ENCODE peak calls at places on chromosomes 3 and 15, in eight cellular contexts. A, K, P, Q, E, M, F and N are unnamed samples.

GRCh38 chr3:156675744-156676466 is 1.5 kb downstream of the TIPARP start:
- DNase-seq in F (peak; percentile 97), Q (no peak), E (peak; percentile 69), P (peak; percentile 99), M (peak; percentile 21), A (no peak), K (peak; percentile 92), N (peak; percentile 10)

GRCh38 chr15:38557855-38558713 is 6.5 kb downstream of the RASGRP1 start:
- DNase-seq in P (no peak), E (no peak), Q (peak; percentile 32), M (peak; percentile 13), K (no peak), F (no peak), A (no peak), N (no peak)

GRCh38 chr3:72042397-72043211 is 257.7 kb upstream of the PROK2 start:
- DNase-seq in Q (no peak), M (no peak), K (peak; percentile 77), E (no peak), A (no peak), F (peak; percentile 75), P (no peak), N (no peak)

GRCh38 chr15:25786040-25786439 is 77.1 kb downstream of the ATP10A start:
- DNase-seq in P (no peak), M (no peak), A (no peak), K (no peak), E (no peak), Q (no peak), F (no peak), N (no peak)

GRCh38 chr3:54094926-54095325 is 27.4 kb upstream of the CACNA2D3 start:
- DNase-seq in Q (no peak), K (peak; percentile 13), A (no peak), E (no peak), M (no peak), F (peak; percentile 27), P (no peak), N (no peak)

GRCh38 chr3:4978259-4978965 is 825 bp upstream of the BHLHE40 start:
- DNase-seq in F (peak; percentile 99), P (peak; percentile 98), Q (peak; percentile 54), K (peak; percentile 100), A (peak; percentile 97), M (peak; percentile 75), E (peak; percentile 100), N (peak; percentile 59)

GRCh38 chr3:30083315-30083714 is 523.1 kb upstream of the TGFBR2 start:
- DNase-seq in E (no peak), Q (no peak), A (no peak), M (no peak), P (peak; percentile 53), K (no peak), F (no peak), N (no peak)

GRCh38 chr3:16906679-16907078 is 21.9 kb downstream of the PLCL2 start:
- DNase-seq in M (no peak), Q (no peak), A (no peak), P (peak; percentile 55), K (peak; percentile 33), E (no peak), F (peak; percentile 69), N (no peak)

GRCh38 chr3:65342084-65342683 is 654.4 kb upstream of the ADAMTS9 start:
- DNase-seq in P (peak; percentile 61), Q (no peak), A (peak; percentile 61), K (peak; percentile 58), F (peak; percentile 46), M (no peak), E (peak; percentile 69), N (no peak)

GRCh38 chr15:81146454-81146853 is 12.4 kb downstream of the CFAP161 start:
- DNase-seq in E (no peak), A (no peak), P (no peak), Q (no peak), K (no peak), M (no peak), F (no peak), N (no peak)

GRCh38 chr3:189772584-189772983 is 141.4 kb downstream of the TP63 start:
- DNase-seq in Q (no peak), A (peak; percentile 59), E (no peak), K (peak; percentile 47), P (no peak), F (peak; percentile 64), M (no peak), N (no peak)

GRCh38 chr3:143718463-143718862 is 129.8 kb downstream of the SLC9A9 start:
- DNase-seq in P (no peak), E (no peak), Q (no peak), F (no peak), A (peak; percentile 65), M (no peak), K (no peak), N (no peak)

GRCh38 chr3:194439915-194440550 is 41.0 kb upstream of the GP5 start:
- DNase-seq in Q (no peak), F (no peak), M (no peak), A (no peak), K (no peak), P (no peak), E (no peak), N (no peak)

GRCh38 chr15:59991919-59992318 is 12.2 kb upstream of the FOXB1 start:
- DNase-seq in Q (no peak), M (no peak), K (no peak), F (no peak), A (no peak), E (no peak), P (no peak), N (no peak)

GRCh38 chr3:142946861-142947260 is 16.6 kb downstream of the PAQR9 start:
- DNase-seq in A (no peak), Q (no peak), M (no peak), F (no peak), K (no peak), E (no peak), P (peak; percentile 38), N (no peak)

GRCh38 chr15:75531041-75531450 is 48.1 kb downstream of the PTPN9 start:
- DNase-seq in M (no peak), A (no peak), Q (no peak), K (peak; percentile 68), E (no peak), F (peak; percentile 79), P (peak; percentile 29), N (no peak)

GRCh38 chr3:178084938-178085816 is 451.1 kb upstream of the KCNMB2 start:
- DNase-seq in E (peak; percentile 67), M (peak; percentile 38), P (no peak), F (peak; percentile 62), A (peak; percentile 84), K (peak; percentile 93), Q (peak; percentile 65), N (no peak)

GRCh38 chr15:50797926-50798325 is 32.4 kb upstream of the SPPL2A start:
- DNase-seq in A (no peak), K (no peak), F (no peak), E (no peak), Q (no peak), P (peak; percentile 73), M (no peak), N (no peak)

GRCh38 chr3:115790759-115791158 is 167.4 kb downstream of the GAP43 start:
- DNase-seq in K (peak; percentile 89), Q (no peak), E (no peak), M (no peak), A (no peak), F (peak; percentile 98), P (peak; percentile 98), N (no peak)

GRCh38 chr15:69232144-69232543 is 66.6 kb upstream of the PAQR5 start:
- DNase-seq in P (peak; percentile 65), E (no peak), F (peak; percentile 57), Q (no peak), K (peak; percentile 22), A (no peak), M (no peak), N (no peak)

GRCh38 chr15:51186121-51186795 is 91.6 kb upstream of the TNFAIP8L3 start:
- DNase-seq in E (no peak), F (no peak), P (no peak), M (no peak), Q (no peak), A (no peak), K (no peak), N (no peak)

GRCh38 chr3:5019411-5020261 is 40.4 kb downstream of the BHLHE40 start:
- DNase-seq in P (no peak), K (no peak), M (peak; percentile 72), F (peak; percentile 68), A (no peak), Q (peak; percentile 78), E (no peak), N (peak; percentile 83)

GRCh38 chr3:114480442-114480841 is 186.6 kb downstream of the TIGIT start:
- DNase-seq in Q (no peak), A (no peak), E (no peak), M (no peak), K (peak; percentile 69), F (peak; percentile 45), P (no peak), N (no peak)

GRCh38 chr15:48358681-48359152 is 27.5 kb downstream of the DUT start:
- DNase-seq in K (peak; percentile 54), F (peak; percentile 47), P (peak; percentile 33), E (no peak), A (no peak), M (no peak), Q (no peak), N (no peak)

GRCh38 chr3:75341324-75342067 is 322.6 kb upstream of the FRG2C start:
- DNase-seq in F (no peak), K (no peak), M (no peak), Q (no peak), A (peak; percentile 74), P (no peak), E (no peak), N (no peak)

GRCh38 chr15:95864467-95864886 is 466.0 kb upstream of the NR2F2 start:
- DNase-seq in M (no peak), F (no peak), P (no peak), E (no peak), A (no peak), K (no peak), Q (no peak), N (no peak)

GRCh38 chr3:177811835-177812234 is 614.6 kb upstream of the TBL1XR1 start:
- DNase-seq in M (no peak), P (peak; percentile 21), E (no peak), K (no peak), A (no peak), Q (no peak), F (no peak), N (no peak)

GRCh38 chr15:77599899-77600298 is 32.8 kb downstream of the LINGO1 start:
- DNase-seq in F (peak; percentile 22), E (no peak), M (no peak), P (no peak), A (peak; percentile 53), K (peak; percentile 64), Q (no peak), N (no peak)

GRCh38 chr15:71951134-71951533 is 140.8 kb downstream of the NR2E3 start:
- DNase-seq in F (peak; percentile 4), Q (no peak), M (no peak), E (no peak), K (peak; percentile 21), P (no peak), A (no peak), N (no peak)

GRCh38 chr3:173275740-173276139 is 121.8 kb upstream of the NLGN1 start:
- DNase-seq in P (peak; percentile 38), M (no peak), E (no peak), Q (no peak), F (no peak), K (no peak), A (no peak), N (no peak)

GRCh38 chr3:37751967-37752660 is 109.6 kb upstream of the CTDSPL start:
- DNase-seq in M (no peak), A (peak; percentile 53), F (no peak), K (no peak), P (peak; percentile 18), Q (no peak), E (no peak), N (no peak)

GRCh38 chr3:122974764-122975162 is 52.8 kb downstream of the SEMA5B start:
- DNase-seq in E (no peak), F (peak; percentile 49), P (peak; percentile 59), K (peak; percentile 72), M (no peak), A (no peak), Q (no peak), N (no peak)

GRCh38 chr3:196938124-196938523 is 4.2 kb downstream of the NCBP2 start:
- DNase-seq in Q (no peak), E (no peak), P (no peak), F (no peak), K (no peak), M (no peak), A (no peak), N (no peak)